ENCODE peak calls at places on chromosomes 13 and 19, in nine cellular contexts. One of them, this sample, is unnamed.
A peak's percentile ranks its signal among the peaks of the same experiment; 100 is the strongest.

GRCh38 chr19:498977-499623 is 2.8 kb downstream of the MADCAM1 start:
- DNase-seq in hippocampal formation: no peak
- DNase-seq in progenitor cell of endocrine pancreas: no peak
- DNase-seq in IMR-90: no peak
- DNase-seq in stimulated activated CD4-positive, alpha-beta T cell treated with anti-CD3 and anti-CD28 coated beads, Interleukin-2, amount 100 ng/mL, for 48 hours: no peak
- DNase-seq in CD4-positive, alpha-beta T cell: no peak
- DNase-seq in T-cell: no peak
- DNase-seq in germinal center: no peak
- DNase-seq in RWPE1: no peak
- DNase-seq in this sample: no peak

GRCh38 chr19:18865973-18866799 is 29.8 kb downstream of the CERS1 start:
- DNase-seq in hippocampal formation: peak; percentile 33
- DNase-seq in progenitor cell of endocrine pancreas: peak; percentile 67
- DNase-seq in IMR-90: peak; percentile 36
- DNase-seq in stimulated activated CD4-positive, alpha-beta T cell treated with anti-CD3 and anti-CD28 coated beads, Interleukin-2, amount 100 ng/mL, for 48 hours: peak; percentile 69
- DNase-seq in CD4-positive, alpha-beta T cell: no peak
- DNase-seq in T-cell: peak; percentile 43
- DNase-seq in germinal center: peak; percentile 87
- DNase-seq in RWPE1: peak; percentile 57
- DNase-seq in this sample: peak; percentile 66

GRCh38 chr19:9032136-9032626 is 22.0 kb upstream of the MUC16 start:
- DNase-seq in hippocampal formation: no peak
- DNase-seq in progenitor cell of endocrine pancreas: no peak
- DNase-seq in IMR-90: no peak
- DNase-seq in stimulated activated CD4-positive, alpha-beta T cell treated with anti-CD3 and anti-CD28 coated beads, Interleukin-2, amount 100 ng/mL, for 48 hours: no peak
- DNase-seq in CD4-positive, alpha-beta T cell: no peak
- DNase-seq in T-cell: no peak
- DNase-seq in germinal center: no peak
- DNase-seq in RWPE1: no peak
- DNase-seq in this sample: no peak

GRCh38 chr13:60163525-60164471 is at the start of gene DIAPH3:
- DNase-seq in hippocampal formation: peak; percentile 94
- DNase-seq in progenitor cell of endocrine pancreas: peak; percentile 91
- DNase-seq in IMR-90: peak; percentile 95
- DNase-seq in stimulated activated CD4-positive, alpha-beta T cell treated with anti-CD3 and anti-CD28 coated beads, Interleukin-2, amount 100 ng/mL, for 48 hours: peak; percentile 93
- DNase-seq in CD4-positive, alpha-beta T cell: peak; percentile 87
- DNase-seq in T-cell: peak; percentile 90
- DNase-seq in germinal center: peak; percentile 96
- DNase-seq in RWPE1: peak; percentile 97
- DNase-seq in this sample: peak; percentile 97

GRCh38 chr13:50798923-50799322 is 44.6 kb downstream of the DLEU7 start:
- DNase-seq in hippocampal formation: no peak
- DNase-seq in progenitor cell of endocrine pancreas: no peak
- DNase-seq in IMR-90: no peak
- DNase-seq in stimulated activated CD4-positive, alpha-beta T cell treated with anti-CD3 and anti-CD28 coated beads, Interleukin-2, amount 100 ng/mL, for 48 hours: no peak
- DNase-seq in CD4-positive, alpha-beta T cell: no peak
- DNase-seq in T-cell: no peak
- DNase-seq in germinal center: no peak
- DNase-seq in RWPE1: no peak
- DNase-seq in this sample: no peak

GRCh38 chr19:47107953-47108746 is 5.4 kb downstream of the ZC3H4 start:
- DNase-seq in hippocampal formation: no peak
- DNase-seq in progenitor cell of endocrine pancreas: no peak
- DNase-seq in IMR-90: peak; percentile 29
- DNase-seq in stimulated activated CD4-positive, alpha-beta T cell treated with anti-CD3 and anti-CD28 coated beads, Interleukin-2, amount 100 ng/mL, for 48 hours: no peak
- DNase-seq in CD4-positive, alpha-beta T cell: no peak
- DNase-seq in T-cell: no peak
- DNase-seq in germinal center: no peak
- DNase-seq in RWPE1: no peak
- DNase-seq in this sample: no peak

GRCh38 chr19:12113121-12113520 is 27.0 kb downstream of the ZNF20 start:
- DNase-seq in hippocampal formation: no peak
- DNase-seq in progenitor cell of endocrine pancreas: no peak
- DNase-seq in IMR-90: no peak
- DNase-seq in stimulated activated CD4-positive, alpha-beta T cell treated with anti-CD3 and anti-CD28 coated beads, Interleukin-2, amount 100 ng/mL, for 48 hours: no peak
- DNase-seq in CD4-positive, alpha-beta T cell: no peak
- DNase-seq in T-cell: no peak
- DNase-seq in germinal center: no peak
- DNase-seq in RWPE1: no peak
- DNase-seq in this sample: no peak

GRCh38 chr13:75581874-75582640 is 32.5 kb downstream of the UCHL3 start:
- DNase-seq in hippocampal formation: no peak
- DNase-seq in progenitor cell of endocrine pancreas: no peak
- DNase-seq in IMR-90: peak; percentile 18
- DNase-seq in stimulated activated CD4-positive, alpha-beta T cell treated with anti-CD3 and anti-CD28 coated beads, Interleukin-2, amount 100 ng/mL, for 48 hours: no peak
- DNase-seq in CD4-positive, alpha-beta T cell: no peak
- DNase-seq in T-cell: no peak
- DNase-seq in germinal center: no peak
- DNase-seq in RWPE1: no peak
- DNase-seq in this sample: no peak

GRCh38 chr13:73536865-73537264 is 478.1 kb downstream of the KLF5 start:
- DNase-seq in hippocampal formation: no peak
- DNase-seq in progenitor cell of endocrine pancreas: no peak
- DNase-seq in IMR-90: no peak
- DNase-seq in stimulated activated CD4-positive, alpha-beta T cell treated with anti-CD3 and anti-CD28 coated beads, Interleukin-2, amount 100 ng/mL, for 48 hours: no peak
- DNase-seq in CD4-positive, alpha-beta T cell: no peak
- DNase-seq in T-cell: no peak
- DNase-seq in germinal center: no peak
- DNase-seq in RWPE1: no peak
- DNase-seq in this sample: no peak

GRCh38 chr13:93227280-93227905 is 786 bp downstream of the GPC6 start:
- DNase-seq in hippocampal formation: no peak
- DNase-seq in progenitor cell of endocrine pancreas: peak; percentile 28
- DNase-seq in IMR-90: peak; percentile 52
- DNase-seq in stimulated activated CD4-positive, alpha-beta T cell treated with anti-CD3 and anti-CD28 coated beads, Interleukin-2, amount 100 ng/mL, for 48 hours: no peak
- DNase-seq in CD4-positive, alpha-beta T cell: no peak
- DNase-seq in T-cell: no peak
- DNase-seq in germinal center: no peak
- DNase-seq in RWPE1: no peak
- DNase-seq in this sample: peak; percentile 54

GRCh38 chr19:47891622-47891922 is 5.5 kb upstream of the SULT2A1 start:
- DNase-seq in hippocampal formation: no peak
- DNase-seq in progenitor cell of endocrine pancreas: no peak
- DNase-seq in IMR-90: no peak
- DNase-seq in stimulated activated CD4-positive, alpha-beta T cell treated with anti-CD3 and anti-CD28 coated beads, Interleukin-2, amount 100 ng/mL, for 48 hours: no peak
- DNase-seq in CD4-positive, alpha-beta T cell: no peak
- DNase-seq in T-cell: no peak
- DNase-seq in germinal center: no peak
- DNase-seq in RWPE1: no peak
- DNase-seq in this sample: no peak

GRCh38 chr19:15576526-15577156 is 38.4 kb upstream of the CYP4F8 start:
- DNase-seq in hippocampal formation: no peak
- DNase-seq in progenitor cell of endocrine pancreas: no peak
- DNase-seq in IMR-90: no peak
- DNase-seq in stimulated activated CD4-positive, alpha-beta T cell treated with anti-CD3 and anti-CD28 coated beads, Interleukin-2, amount 100 ng/mL, for 48 hours: no peak
- DNase-seq in CD4-positive, alpha-beta T cell: no peak
- DNase-seq in T-cell: no peak
- DNase-seq in germinal center: no peak
- DNase-seq in RWPE1: no peak
- DNase-seq in this sample: no peak

GRCh38 chr19:39200066-39200817 is 3.5 kb downstream of the NCCRP1 start:
- DNase-seq in hippocampal formation: no peak
- DNase-seq in progenitor cell of endocrine pancreas: no peak
- DNase-seq in IMR-90: no peak
- DNase-seq in stimulated activated CD4-positive, alpha-beta T cell treated with anti-CD3 and anti-CD28 coated beads, Interleukin-2, amount 100 ng/mL, for 48 hours: no peak
- DNase-seq in CD4-positive, alpha-beta T cell: no peak
- DNase-seq in T-cell: no peak
- DNase-seq in germinal center: no peak
- DNase-seq in RWPE1: no peak
- DNase-seq in this sample: no peak

GRCh38 chr13:66780814-66781213 is 449.3 kb downstream of the PCDH9 start:
- DNase-seq in hippocampal formation: no peak
- DNase-seq in progenitor cell of endocrine pancreas: no peak
- DNase-seq in IMR-90: peak; percentile 20
- DNase-seq in stimulated activated CD4-positive, alpha-beta T cell treated with anti-CD3 and anti-CD28 coated beads, Interleukin-2, amount 100 ng/mL, for 48 hours: no peak
- DNase-seq in CD4-positive, alpha-beta T cell: no peak
- DNase-seq in T-cell: no peak
- DNase-seq in germinal center: no peak
- DNase-seq in RWPE1: peak; percentile 45
- DNase-seq in this sample: peak; percentile 27

This sample was measured in cardiac fibroblast.